ENCODE peak calls at places on chromosome 17, in four cellular contexts. One of them, this sample, is unnamed. For H3K27me3 and H3K36me3, the result is how much of the 10 kb centered on the place peaks cover.

GRCh38 chr17:12041316-12041715 is 20.6 kb downstream of the MAP2K4 start:
- DNase-seq in cardiac muscle cell: no peak
- DNase-seq in IMR-90: peak
- DNase-seq in psoas muscle: no peak
- DNase-seq in this sample: no peak

GRCh38 chr17:67779098-67779672 is 46.1 kb upstream of the BPTF start:
- DNase-seq in cardiac muscle cell: peak
- DNase-seq in psoas muscle: peak
- DNase-seq in IMR-90: peak
- DNase-seq in this sample: peak

GRCh38 chr17:57016066-57016763 is 38.3 kb downstream of the SCPEP1 start:
- DNase-seq in psoas muscle: no peak
- DNase-seq in IMR-90: no peak
- DNase-seq in cardiac muscle cell: no peak
- DNase-seq in this sample: peak

GRCh38 chr17:81607431-81607830 is 29.5 kb downstream of the NPLOC4 start:
- DNase-seq in cardiac muscle cell: no peak
- DNase-seq in psoas muscle: no peak
- DNase-seq in IMR-90: peak
- DNase-seq in this sample: no peak

GRCh38 chr17:74471341-74471740 is 4.9 kb downstream of the CD300A start:
- DNase-seq in cardiac muscle cell: no peak
- DNase-seq in IMR-90: no peak
- DNase-seq in psoas muscle: no peak
- DNase-seq in this sample: no peak

GRCh38 chr17:37478187-37478586 is 11.5 kb upstream of the DUSP14 start:
- DNase-seq in cardiac muscle cell: no peak
- DNase-seq in psoas muscle: peak
- DNase-seq in IMR-90: peak
- DNase-seq in this sample: no peak

GRCh38 chr17:19741832-19742457 is 6.2 kb downstream of the ALDH3A1 start:
- DNase-seq in IMR-90: no peak
- DNase-seq in psoas muscle: no peak
- DNase-seq in cardiac muscle cell: no peak
- DNase-seq in this sample: no peak

GRCh38 chr17:63694974-63695773 is 4.8 kb downstream of the LIMD2 start:
- DNase-seq in psoas muscle: no peak
- DNase-seq in cardiac muscle cell: no peak
- DNase-seq in IMR-90: no peak
- DNase-seq in this sample: peak

GRCh38 chr17:7820231-7820630 is 13.8 kb upstream of the KDM6B start:
- DNase-seq in cardiac muscle cell: no peak
- DNase-seq in IMR-90: no peak
- DNase-seq in psoas muscle: no peak
- DNase-seq in this sample: peak

GRCh38 chr17:18033442-18034099 is 5.4 kb downstream of the ATPAF2 start:
- DNase-seq in psoas muscle: no peak
- DNase-seq in cardiac muscle cell: peak
- DNase-seq in IMR-90: peak
- DNase-seq in this sample: peak

GRCh38 chr17:37608369-37609169 is 649 bp downstream of the SYNRG start:
- DNase-seq in psoas muscle: no peak
- DNase-seq in IMR-90: peak
- DNase-seq in cardiac muscle cell: peak
- DNase-seq in this sample: peak

GRCh38 chr17:2029911-2030778 is at the start of gene DPH1:
- DNase-seq in cardiac muscle cell: peak
- DNase-seq in IMR-90: peak
- DNase-seq in psoas muscle: peak
- DNase-seq in this sample: peak

GRCh38 chr17:9239260-9239820 is 218.0 kb downstream of the NTN1 start:
- DNase-seq in cardiac muscle cell: no peak
- DNase-seq in psoas muscle: no peak
- DNase-seq in IMR-90: no peak
- DNase-seq in this sample: peak

GRCh38 chr17:42361781-42362186 is 26.5 kb downstream of the STAT3 start:
- DNase-seq in cardiac muscle cell: no peak
- DNase-seq in psoas muscle: no peak
- DNase-seq in IMR-90: no peak
- DNase-seq in this sample: no peak

GRCh38 chr17:305090-305976 is 47.3 kb downstream of the RPH3AL start:
- DNase-seq in cardiac muscle cell: peak
- DNase-seq in IMR-90: no peak
- DNase-seq in psoas muscle: peak
- DNase-seq in this sample: peak

GRCh38 chr17:59914274-59914854 is 21.4 kb downstream of the RPS6KB1 start:
- DNase-seq in IMR-90: peak
- DNase-seq in cardiac muscle cell: peak
- DNase-seq in psoas muscle: no peak
- DNase-seq in this sample: peak

GRCh38 chr17:27824745-27825144 is 24.4 kb upstream of the NOS2 start:
- DNase-seq in psoas muscle: no peak
- DNase-seq in IMR-90: no peak
- DNase-seq in cardiac muscle cell: no peak
- DNase-seq in this sample: no peak

GRCh38 chr17:63290784-63291183 is 155.3 kb downstream of the CYB561 start:
- DNase-seq in IMR-90: no peak
- DNase-seq in psoas muscle: no peak
- DNase-seq in cardiac muscle cell: no peak
- DNase-seq in this sample: no peak

GRCh38 chr17:74840989-74841666 is 18.6 kb downstream of the GRIN2C start:
- DNase-seq in psoas muscle: peak
- DNase-seq in IMR-90: peak
- DNase-seq in cardiac muscle cell: peak
- DNase-seq in this sample: peak

DNA sequence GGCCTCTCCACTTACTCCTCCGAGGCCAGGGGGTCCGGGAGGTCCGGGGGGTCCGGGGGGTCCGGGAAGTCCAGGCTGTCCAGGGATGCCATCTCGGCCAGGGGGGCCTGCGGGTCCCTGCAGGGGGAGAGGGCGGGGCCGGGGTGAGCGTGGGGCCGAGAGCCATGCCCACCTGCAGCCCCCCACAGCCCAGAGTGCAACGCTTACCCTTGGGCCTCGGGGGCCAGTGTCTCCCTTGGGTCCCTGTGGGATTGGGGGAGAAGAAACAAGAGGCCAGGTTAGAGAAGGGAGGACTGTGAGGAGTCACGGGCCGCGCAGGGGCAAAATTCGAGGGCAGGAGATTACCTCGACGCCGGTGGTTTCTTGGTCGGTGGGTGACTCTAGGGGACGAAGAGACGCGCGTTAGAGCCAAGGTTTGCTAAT is 2.2 kb downstream of the COL1A1 start:
- DNase-seq in psoas muscle: no peak
- DNase-seq in cardiac muscle cell: no peak
- DNase-seq in IMR-90: no peak
- DNase-seq in this sample: no peak
- H3K27me3 ChIP-seq in psoas muscle: under half
- H3K27me3 ChIP-seq in cardiac muscle cell: under half
- H3K27me3 ChIP-seq in IMR-90: under half
- H3K27me3 ChIP-seq in this sample: under half

GRCh38 chr17:65455154-65455971 is 106.1 kb downstream of the AXIN2 start:
- DNase-seq in cardiac muscle cell: no peak
- DNase-seq in IMR-90: no peak
- DNase-seq in psoas muscle: no peak
- DNase-seq in this sample: no peak
- H3K4me3 ChIP-seq in cardiac muscle cell: no peak
- H3K4me3 ChIP-seq in IMR-90: no peak
- H3K4me3 ChIP-seq in psoas muscle: no peak
- H3K4me3 ChIP-seq in this sample: no peak

GRCh38 chr17:79716183-79716797 is 14.5 kb upstream of the ENPP7 start:
- DNase-seq in cardiac muscle cell: no peak
- DNase-seq in psoas muscle: no peak
- DNase-seq in IMR-90: no peak
- DNase-seq in this sample: no peak
- H3K36me3 ChIP-seq in cardiac muscle cell: under half
- H3K36me3 ChIP-seq in psoas muscle: under half
- H3K36me3 ChIP-seq in IMR-90: under half
- H3K36me3 ChIP-seq in this sample: under half

GRCh38 chr17:79165296-79165695 is 90.7 kb downstream of the ENGASE start:
- DNase-seq in IMR-90: no peak
- DNase-seq in cardiac muscle cell: no peak
- DNase-seq in psoas muscle: no peak
- DNase-seq in this sample: no peak

GRCh38 chr17:79165756-79166473 is 91.3 kb downstream of the ENGASE start:
- DNase-seq in cardiac muscle cell: no peak
- DNase-seq in IMR-90: no peak
- DNase-seq in psoas muscle: no peak
- DNase-seq in this sample: no peak

GRCh38 chr17:79168486-79169055 is 93.9 kb downstream of the ENGASE start:
- DNase-seq in psoas muscle: no peak
- DNase-seq in IMR-90: no peak
- DNase-seq in cardiac muscle cell: no peak
- DNase-seq in this sample: no peak

GRCh38 chr17:79169366-79169765 is 94.7 kb downstream of the ENGASE start:
- DNase-seq in IMR-90: no peak
- DNase-seq in psoas muscle: no peak
- DNase-seq in cardiac muscle cell: no peak
- DNase-seq in this sample: no peak

GRCh38 chr17:79167486-79167885 is 92.9 kb downstream of the ENGASE start:
- DNase-seq in IMR-90: no peak
- DNase-seq in psoas muscle: no peak
- DNase-seq in cardiac muscle cell: no peak
- DNase-seq in this sample: no peak
- H3K27me3 ChIP-seq in IMR-90: under half
- H3K27me3 ChIP-seq in psoas muscle: under half
- H3K27me3 ChIP-seq in cardiac muscle cell: under half
- H3K27me3 ChIP-seq in this sample: under half

GRCh38 chr17:33936764-33937163 is 318.3 kb upstream of the CCL2 start:
- DNase-seq in cardiac muscle cell: no peak
- DNase-seq in psoas muscle: no peak
- DNase-seq in IMR-90: no peak
- DNase-seq in this sample: no peak
- H3K4me3 ChIP-seq in cardiac muscle cell: no peak
- H3K4me3 ChIP-seq in psoas muscle: no peak
- H3K4me3 ChIP-seq in IMR-90: no peak
- H3K4me3 ChIP-seq in this sample: no peak

This sample was measured in H7.